ENCODE peak calls at places on chromosomes 12 and 14, in five cellular contexts. Z is caudate nucleus; Q is IMR-90; S is NCI-H774; W is activated CD4-positive, alpha-beta T cell treated with anti-CD3 and anti-CD28 coated beads, Interleukin-2, amount 50 U/mL, for 4 hours. U is an unnamed sample.
A peak's percentile ranks its signal among the peaks of the same experiment; 100 is the strongest.

GRCh38 chr14:90579088-90579487 is 182.3 kb downstream of the CALM1 start:
- DNase-seq in S (no peak), Z (no peak), Q (no peak), W (no peak), U (no peak)

GRCh38 chr14:46054526-46054925 is 597.1 kb downstream of the RPL10L start:
- DNase-seq in Q (peak; percentile 79), Z (no peak), W (no peak), S (no peak), U (no peak)

GRCh38 chr14:36513451-36514277 is 6.4 kb downstream of the NKX2-1 start:
- DNase-seq in Z (no peak), Q (no peak), W (no peak), S (no peak), U (peak; percentile 73)

GRCh38 chr14:68994056-68994455 is 15.0 kb upstream of the ACTN1 start:
- DNase-seq in W (no peak), S (no peak), Q (no peak), Z (no peak), U (no peak)

GRCh38 chr14:62006116-62006737 is 244.0 kb downstream of the SNAPC1 start:
- DNase-seq in W (no peak), S (no peak), Q (no peak), Z (no peak), U (no peak)

GRCh38 chr12:120142231-120142877 is 25.8 kb upstream of the RAB35 start:
- DNase-seq in Z (no peak), Q (peak; percentile 46), S (no peak), W (no peak), U (no peak)

GRCh38 chr12:109115758-109116610 is at the start of gene ACACB:
- DNase-seq in Q (no peak), Z (peak; percentile 35), S (no peak), W (no peak), U (no peak)

GRCh38 chr12:121580959-121581680 is at the start of gene KDM2B:
- DNase-seq in S (peak; percentile 53), Q (peak; percentile 67), Z (no peak), W (no peak), U (no peak)

GRCh38 chr14:45891417-45892080 is 638.5 kb upstream of the MIS18BP1 start:
- DNase-seq in S (peak; percentile 43), Z (peak; percentile 14), W (no peak), Q (no peak), U (peak; percentile 81)

GRCh38 chr14:99734406-99735051 is 50.4 kb downstream of the CYP46A1 start:
- DNase-seq in W (no peak), Q (no peak), Z (no peak), S (no peak), U (no peak)

GRCh38 chr14:105885561-105886320 is 359.4 kb downstream of the TMEM121 start:
- DNase-seq in W (no peak), Q (no peak), Z (no peak), S (no peak), U (no peak)

GRCh38 chr14:72610831-72611200 is 283.1 kb downstream of the DPF3 start:
- DNase-seq in S (no peak), Q (no peak), Z (no peak), W (no peak), U (no peak)

GRCh38 chr12:65308001-65308400 is 29.5 kb downstream of the MSRB3 start:
- DNase-seq in S (no peak), W (no peak), Z (no peak), Q (peak; percentile 37), U (no peak)

GRCh38 chr12:6327159-6327558 is 14.7 kb downstream of the TNFRSF1A start:
- DNase-seq in Q (no peak), S (no peak), W (no peak), Z (no peak), U (no peak)

GRCh38 chr12:84174115-84174514 is 738.5 kb downstream of the SLC6A15 start:
- DNase-seq in W (no peak), Z (no peak), S (no peak), Q (no peak), U (no peak)

GRCh38 chr12:62261876-62262275 is 1.7 kb downstream of the USP15 start:
- DNase-seq in Q (no peak), Z (no peak), W (no peak), S (no peak), U (no peak)

U was measured in NCI-H2029 treated with DMSO at 0.1 percent for 48 hours.